ENCODE peak calls at places on chromosome 10, in nine cellular contexts. C is amygdala; W is mammary epithelial cell; H is HFF-Myc; X is COR-L47; E is Karpas-422; I is GM23248; O is naive thymus-derived CD4-positive, alpha-beta T cell; N is T follicular helper cell. A is an unnamed sample.
A peak's percentile ranks its signal among the peaks of the same experiment; 100 is the strongest.

GRCh38 chr10:106387063-106387462 is 777.4 kb downstream of the SORCS1 start:
- DNase-seq in C (no peak), W (peak; percentile 69), H (no peak), X (no peak), E (no peak), I (peak; percentile 55), O (no peak), N (no peak), A (peak; percentile 30)

GRCh38 chr10:132404911-132405462 is 8.0 kb downstream of the PWWP2B start:
- DNase-seq in C (no peak), W (no peak), H (no peak), X (no peak), E (no peak), I (no peak), O (no peak), N (no peak), A (no peak)

GRCh38 chr10:20110435-20111119 is 294.3 kb downstream of the PLXDC2 start:
- DNase-seq in C (peak; percentile 10), W (no peak), H (no peak), X (no peak), E (no peak), I (no peak), O (no peak), N (no peak), A (no peak)

GRCh38 chr10:44830022-44830421 is 81.1 kb upstream of the TMEM72 start:
- DNase-seq in C (no peak), W (peak; percentile 25), H (no peak), X (no peak), E (no peak), I (peak; percentile 69), O (no peak), N (no peak), A (peak; percentile 42)

GRCh38 chr10:86607674-86608073 is 46.7 kb upstream of the OPN4 start:
- DNase-seq in C (no peak), W (no peak), H (no peak), X (no peak), E (no peak), I (no peak), O (no peak), N (no peak), A (no peak)

GRCh38 chr10:123967626-123968243 is 76.1 kb upstream of the CPXM2 start:
- DNase-seq in C (peak; percentile 28), W (peak; percentile 16), H (no peak), X (peak; percentile 17), E (peak; percentile 79), I (peak; percentile 76), O (no peak), N (peak; percentile 19), A (peak; percentile 86)

GRCh38 chr10:77518910-77519274 is 118.7 kb downstream of the KCNMA1 start:
- DNase-seq in C (no peak), W (no peak), H (no peak), X (no peak), E (no peak), I (no peak), O (no peak), N (no peak), A (no peak)

GRCh38 chr10:127413326-127413725 is 135.8 kb upstream of the NPS start:
- DNase-seq in C (no peak), W (no peak), H (no peak), X (no peak), E (no peak), I (no peak), O (no peak), N (no peak), A (no peak)

GRCh38 chr10:128660726-128661125 is 534.5 kb upstream of the MKI67 start:
- DNase-seq in C (no peak), W (peak; percentile 39), H (no peak), X (no peak), E (peak; percentile 66), I (no peak), O (no peak), N (no peak), A (no peak)

GRCh38 chr10:111515264-111515663 is 438.4 kb downstream of the ADRA2A start:
- DNase-seq in C (no peak), W (no peak), H (no peak), X (no peak), E (no peak), I (no peak), O (no peak), N (no peak), A (no peak)

GRCh38 chr10:71998840-71999194 is 34.6 kb downstream of the CHST3 start:
- DNase-seq in C (no peak), W (peak; percentile 91), H (peak; percentile 53), X (no peak), E (no peak), I (peak; percentile 87), O (no peak), N (no peak), A (peak; percentile 82)

GRCh38 chr10:107889101-107889500 is 724.6 kb upstream of the SORCS1 start:
- DNase-seq in C (no peak), W (no peak), H (no peak), X (no peak), E (no peak), I (no peak), O (no peak), N (no peak), A (no peak)

GRCh38 chr10:5645375-5645774 is 21.0 kb downstream of the ASB13 start:
- DNase-seq in C (no peak), W (no peak), H (no peak), X (no peak), E (no peak), I (no peak), O (no peak), N (no peak), A (no peak)

GRCh38 chr10:93584445-93584844 is 16.6 kb downstream of the RBP4 start:
- DNase-seq in C (no peak), W (no peak), H (no peak), X (no peak), E (no peak), I (no peak), O (no peak), N (no peak), A (no peak)

GRCh38 chr10:34540492-34540891 is 274.6 kb downstream of the PARD3 start:
- DNase-seq in C (no peak), W (no peak), H (no peak), X (no peak), E (no peak), I (no peak), O (no peak), N (no peak), A (no peak)

GRCh38 chr10:86390337-86391120 is 23.9 kb upstream of the GRID1 start:
- DNase-seq in C (no peak), W (peak; percentile 47), H (no peak), X (no peak), E (no peak), I (no peak), O (no peak), N (no peak), A (no peak)

GRCh38 chr10:68049289-68050078 is 25.6 kb downstream of the HERC4 start:
- DNase-seq in C (no peak), W (no peak), H (no peak), X (no peak), E (no peak), I (no peak), O (no peak), N (no peak), A (no peak)

GRCh38 chr10:63773106-63773505 is 251.9 kb downstream of the REEP3 start:
- DNase-seq in C (no peak), W (no peak), H (no peak), X (no peak), E (no peak), I (no peak), O (no peak), N (no peak), A (no peak)

GRCh38 chr10:84355106-84355505 is 26.7 kb downstream of the CCSER2 start:
- DNase-seq in C (no peak), W (no peak), H (no peak), X (no peak), E (no peak), I (peak; percentile 37), O (no peak), N (no peak), A (peak; percentile 38)

A was measured in adipocyte.